ENCODE peak calls at places on chromosomes 2 and 18, in ten cellular contexts. G is neural progenitor cell, F is fibroblast of pulmonary artery, I is endothelial cell, A is mucosa of descending colon, Q is psoas muscle, Y is ascending aorta, S is endothelial cell of umbilical vein, L is A549, N is upper lobe of right lung. R is an unnamed sample.

GRCh38 chr2:154697422-154698237 is 865 bp upstream of the KCNJ3 start:
- DNase-seq in Q (peak; percentile 12), A (no peak), Y (no peak), I (peak; percentile 36), G (peak; percentile 83), N (peak; percentile 65), L (no peak), F (no peak), S (no peak), R (peak; percentile 62)

GRCh38 chr2:145158051-145158586 is 638.2 kb upstream of the ZEB2 start:
- DNase-seq in S (no peak), L (peak; percentile 1), N (peak; percentile 57), Y (no peak), F (peak; percentile 98), G (no peak), A (peak; percentile 11), I (no peak), Q (peak; percentile 55), R (no peak)

GRCh38 chr2:240351826-240352426 is 83.5 kb upstream of the GPC1 start:
- DNase-seq in G (no peak), A (no peak), L (no peak), I (no peak), Q (no peak), N (no peak), S (no peak), Y (no peak), F (no peak), R (no peak)

GRCh38 chr2:161775971-161776370 is 151.8 kb downstream of the SLC4A10 start:
- DNase-seq in I (no peak), Y (no peak), Q (no peak), N (no peak), S (no peak), G (no peak), F (no peak), A (no peak), L (no peak), R (no peak)

GRCh38 chr2:26778507-26778906 is 7.3 kb upstream of the CENPA start:
- DNase-seq in F (no peak), S (no peak), A (no peak), Y (no peak), Q (no peak), N (no peak), G (no peak), I (no peak), L (no peak), R (no peak)

GRCh38 chr2:155733091-155733870 is 599.2 kb downstream of the NR4A2 start:
- DNase-seq in Q (no peak), L (no peak), S (no peak), Y (no peak), F (no peak), N (no peak), A (no peak), G (peak; percentile 52), I (no peak), R (no peak)

GRCh38 chr2:67389286-67389685 is 7.8 kb upstream of the ETAA1 start:
- DNase-seq in G (no peak), Y (no peak), I (no peak), Q (no peak), N (no peak), A (no peak), F (peak; percentile 78), S (peak; percentile 69), L (no peak), R (no peak)

GRCh38 chr2:149955201-149955600 is 367.6 kb upstream of the MMADHC start:
- DNase-seq in Y (no peak), G (no peak), A (no peak), N (no peak), F (peak; percentile 11), I (no peak), Q (no peak), L (no peak), S (peak; percentile 18), R (no peak)

GRCh38 chr2:139556789-139557188 is 776.6 kb upstream of the NXPH2 start:
- DNase-seq in N (no peak), Y (no peak), L (no peak), Q (no peak), G (no peak), I (no peak), A (no peak), S (no peak), F (no peak), R (no peak)

GRCh38 chr2:191790737-191791136 is 56.2 kb downstream of the CAVIN2 start:
- DNase-seq in N (no peak), Y (no peak), F (no peak), Q (no peak), A (no peak), S (no peak), G (no peak), I (no peak), L (no peak), R (no peak)

GRCh38 chr18:62189208-62189607 is 2.2 kb downstream of the RELCH start:
- DNase-seq in G (no peak), S (no peak), Q (no peak), L (no peak), N (no peak), I (no peak), F (no peak), Y (no peak), A (no peak), R (no peak)

GRCh38 chr18:62182220-62182619 is 4.6 kb downstream of the PIGN start:
- DNase-seq in S (no peak), Y (no peak), N (no peak), A (no peak), L (no peak), I (no peak), G (no peak), F (no peak), Q (no peak), R (no peak)

GRCh38 chr18:62186656-62187542 is at the start of the genes PIGN and RELCH:
- DNase-seq in L (peak; percentile 92), Q (peak; percentile 91), F (peak; percentile 99), A (peak; percentile 96), I (peak; percentile 91), Y (peak; percentile 96), N (peak; percentile 95), G (peak; percentile 99), S (peak; percentile 99), R (peak; percentile 92)

GRCh38 chr18:62183578-62184195 is 3.2 kb downstream of the PIGN start:
- DNase-seq in Q (no peak), A (peak; percentile 76), S (peak; percentile 79), G (peak; percentile 60), I (peak; percentile 38), N (no peak), Y (no peak), L (peak; percentile 13), F (peak; percentile 81), R (no peak)

DNA sequence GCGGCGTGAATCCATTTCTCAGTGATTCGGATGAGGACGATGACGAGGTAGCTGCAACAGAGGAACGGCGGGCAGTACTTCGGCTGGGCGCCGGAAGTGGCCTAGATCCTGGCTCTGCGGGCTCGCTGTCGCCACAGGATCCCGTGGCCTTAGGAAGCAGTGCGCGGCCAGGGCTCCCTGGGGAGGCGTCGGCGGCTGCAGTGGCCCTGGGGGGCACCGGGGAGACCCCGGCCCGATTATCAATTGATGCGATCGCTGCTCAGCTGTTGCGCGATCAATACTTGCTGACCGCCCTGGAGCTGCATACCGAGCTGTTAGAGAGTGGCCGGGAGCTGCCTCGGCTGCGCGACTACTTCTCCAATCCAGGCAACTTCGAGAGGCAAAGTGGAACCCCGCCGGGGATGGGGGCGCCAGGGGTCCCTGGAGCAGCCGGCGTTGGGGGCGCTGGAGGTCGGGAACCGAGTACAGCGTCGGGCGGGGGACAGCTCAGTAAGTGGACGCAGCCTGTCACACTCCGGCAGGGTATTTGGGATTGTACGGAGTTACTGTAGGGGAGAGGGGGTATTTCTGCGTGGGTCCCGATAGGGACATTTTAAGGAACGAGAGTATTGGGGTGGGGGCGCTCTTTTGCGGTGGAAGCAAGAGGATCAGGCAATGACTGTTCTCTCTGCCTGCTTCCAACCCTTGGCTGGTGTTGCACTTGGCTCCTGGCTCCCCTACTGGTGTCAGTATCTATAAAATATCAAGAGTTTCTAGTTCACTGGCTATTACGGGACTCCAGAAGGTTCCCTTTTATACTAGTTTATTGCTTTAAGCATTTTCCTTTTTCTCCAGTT is 706 bp downstream of the RELCH start:
- DNase-seq in I (peak; percentile 21), L (no peak), G (peak; percentile 64), A (peak; percentile 64), N (peak; percentile 71), F (no peak), S (peak; percentile 36), Q (no peak), Y (no peak), R (peak; percentile 55)
- TF ChIP-seq CTCF in I (no peak), L (no peak), G (peak; percentile 27), A (peak; percentile 18), N (no peak), F (peak; percentile 24), S (no peak), Q (no peak), Y (no peak), R (no peak)

DNA sequence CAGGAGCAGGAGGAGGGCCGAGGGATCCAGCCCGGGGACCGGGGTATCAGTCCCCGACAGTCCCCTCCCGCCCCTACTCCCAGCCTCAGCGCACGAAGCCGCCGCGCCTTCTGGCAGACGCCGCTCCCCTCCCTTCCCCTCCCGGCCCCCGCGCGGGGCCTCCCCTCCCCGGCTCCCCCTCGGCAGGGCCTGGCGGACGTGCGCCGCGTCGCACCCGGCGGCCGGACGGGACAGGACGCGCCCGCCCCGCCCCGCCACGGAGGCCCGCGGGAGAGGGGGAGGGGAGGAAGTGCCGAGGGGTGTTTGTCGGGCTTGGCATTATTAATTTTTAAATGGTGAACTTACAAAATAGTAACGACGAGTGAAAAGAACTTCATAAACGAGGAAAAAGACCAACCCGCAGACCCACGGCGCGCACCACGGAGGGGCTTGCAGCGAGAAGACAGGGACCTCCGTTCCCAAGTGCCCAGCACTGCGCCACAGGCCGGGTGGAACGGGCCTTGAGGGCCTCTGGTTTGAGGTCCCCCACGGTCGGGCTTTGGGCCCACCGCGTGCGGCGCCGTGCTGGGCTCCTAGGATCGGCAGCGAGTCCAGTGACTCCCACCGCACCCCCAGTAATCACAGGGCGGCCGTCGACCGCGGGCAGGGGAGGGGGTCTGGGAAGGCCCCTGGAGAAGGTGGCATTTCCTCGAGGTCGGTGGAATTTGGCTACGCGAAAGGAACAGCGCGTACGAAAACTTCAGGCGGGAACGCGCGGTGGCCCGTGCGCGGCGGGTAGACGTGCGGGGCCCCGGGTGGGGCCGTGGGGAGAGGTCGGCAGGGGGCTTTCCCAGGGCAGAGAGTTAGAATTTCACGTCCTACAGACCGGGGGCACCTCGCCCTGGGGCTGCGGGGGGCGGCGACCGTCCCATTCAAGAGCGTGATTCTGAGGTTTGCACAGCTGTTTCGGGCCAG is 954 bp upstream of the CTDSP1 start:
- DNase-seq in I (peak; percentile 63), N (peak; percentile 95), Y (peak; percentile 52), S (peak; percentile 54), Q (peak; percentile 85), L (peak; percentile 41), G (peak; percentile 82), A (peak; percentile 83), F (peak; percentile 71), R (peak; percentile 77)
- TF ChIP-seq CTCF in I (no peak), N (no peak), Y (no peak), S (no peak), Q (peak; percentile 0), L (no peak), G (no peak), A (no peak), F (no peak), R (no peak)

GRCh38 chr18:22307528-22307927 is 110.2 kb downstream of the CTAGE1 start:
- DNase-seq in I (no peak), F (no peak), G (no peak), S (no peak), N (no peak), Y (no peak), A (no peak), Q (no peak), L (no peak), R (no peak)
- TF ChIP-seq CTCF in I (no peak), F (no peak), G (no peak), S (no peak), N (no peak), Y (no peak), A (no peak), Q (no peak), L (no peak), R (no peak)

GRCh38 chr2:186623121-186623520 is 33.3 kb downstream of the ITGAV start:
- DNase-seq in Y (no peak), G (no peak), A (no peak), F (no peak), I (no peak), N (no peak), S (no peak), Q (no peak), L (no peak), R (no peak)
- TF ChIP-seq CTCF in Y (no peak), G (no peak), A (no peak), F (no peak), I (no peak), N (no peak), S (no peak), Q (no peak), L (no peak), R (no peak)

R was measured in mesothelial cell of epicardium.